ENCODE peak calls at places on chromosomes 1 and 21, in seven cellular contexts. S, D, Y, X, I, W and N are unnamed samples.

GRCh38 chr1:18978706-18979105 is 22.2 kb upstream of the IFFO2 start:
- DNase-seq in S (no peak), D (no peak), Y (no peak), X (no peak), I (no peak), W (no peak), N (no peak)

GRCh38 chr1:41381691-41382530 is 20.7 kb downstream of the FOXO6 start:
- DNase-seq in S (peak), D (no peak), Y (no peak), X (peak), I (no peak), W (peak), N (peak)

GRCh38 chr1:195878478-195878877 is 729.8 kb downstream of the KCNT2 start:
- DNase-seq in S (no peak), D (no peak), Y (no peak), X (no peak), I (no peak), W (no peak), N (no peak)

GRCh38 chr1:62407398-62408009 is 29.3 kb upstream of the USP1 start:
- DNase-seq in S (peak), D (peak), Y (peak), X (peak), I (peak), W (peak), N (peak)

GRCh38 chr1:228463559-228464455 is 23.4 kb upstream of the RNF187 start:
- DNase-seq in S (no peak), D (peak), Y (no peak), X (no peak), I (peak), W (peak), N (peak)

GRCh38 chr1:208879025-208879424 is 634.8 kb upstream of the PLXNA2 start:
- DNase-seq in S (no peak), D (no peak), Y (no peak), X (no peak), I (no peak), W (no peak), N (no peak)

GRCh38 chr1:244254467-244254866 is 197.2 kb downstream of the ADSS2 start:
- DNase-seq in S (no peak), D (no peak), Y (no peak), X (no peak), I (no peak), W (no peak), N (no peak)

GRCh38 chr1:37323486-37324377 is 150.6 kb upstream of the ZC3H12A start:
- DNase-seq in S (peak), D (peak), Y (peak), X (no peak), I (peak), W (no peak), N (no peak)

GRCh38 chr1:110130113-110130591 is 17.9 kb downstream of the UBL4B start:
- DNase-seq in S (no peak), D (no peak), Y (no peak), X (no peak), I (no peak), W (peak), N (peak)

GRCh38 chr1:24751833-24752232 is 6.6 kb downstream of the CLIC4 start:
- DNase-seq in S (no peak), D (no peak), Y (no peak), X (no peak), I (no peak), W (peak), N (no peak)

GRCh38 chr1:181396171-181396670 is 87.1 kb upstream of the CACNA1E start:
- DNase-seq in S (no peak), D (no peak), Y (no peak), X (no peak), I (no peak), W (no peak), N (no peak)

GRCh38 chr1:2785631-2786328 is 15.7 kb downstream of the TTC34 start:
- DNase-seq in S (no peak), D (no peak), Y (no peak), X (no peak), I (no peak), W (no peak), N (no peak)

GRCh38 chr1:53107570-53108322 is 34.7 kb downstream of the SLC1A7 start:
- DNase-seq in S (no peak), D (no peak), Y (no peak), X (peak), I (peak), W (peak), N (peak)

GRCh38 chr1:155499953-155500621 is 62.5 kb downstream of the ASH1L start:
- DNase-seq in S (peak), D (peak), Y (peak), X (peak), I (no peak), W (peak), N (peak)

GRCh38 chr1:61058477-61059245 is 23.7 kb upstream of the NFIA start:
- DNase-seq in S (no peak), D (no peak), Y (no peak), X (no peak), I (peak), W (peak), N (no peak)

GRCh38 chr1:233244183-233244582 is 51.3 kb downstream of the PCNX2 start:
- DNase-seq in S (no peak), D (no peak), Y (no peak), X (peak), I (peak), W (peak), N (peak)

GRCh38 chr1:96487404-96487803 is 234.2 kb upstream of the PTBP2 start:
- DNase-seq in S (peak), D (no peak), Y (no peak), X (peak), I (peak), W (peak), N (peak)

GRCh38 chr21:33480481-33481103 is 818 bp upstream of the TMEM50B start:
- DNase-seq in S (no peak), D (no peak), Y (no peak), X (no peak), I (no peak), W (no peak), N (no peak)

GRCh38 chr1:89065077-89065868 is at the start of gene GBP1:
- DNase-seq in S (peak), D (peak), Y (no peak), X (peak), I (peak), W (peak), N (peak)

GRCh38 chr1:17640411-17640810 is 100.9 kb downstream of the ARHGEF10L start:
- DNase-seq in S (no peak), D (no peak), Y (no peak), X (no peak), I (no peak), W (no peak), N (no peak)

GRCh38 chr1:83882906-83883305 is 116.0 kb downstream of the TTLL7 start:
- DNase-seq in S (peak), D (no peak), Y (no peak), X (peak), I (peak), W (peak), N (no peak)

GRCh38 chr1:4937876-4938534 is 283.6 kb downstream of the AJAP1 start:
- DNase-seq in S (no peak), D (peak), Y (no peak), X (no peak), I (no peak), W (no peak), N (no peak)

GRCh38 chr1:27331922-27332321 is 9.9 kb upstream of the SYTL1 start:
- DNase-seq in S (no peak), D (no peak), Y (no peak), X (no peak), I (no peak), W (no peak), N (no peak)

GRCh38 chr1:55980574-55980973 is 598.8 kb downstream of the PLPP3 start:
- DNase-seq in S (no peak), D (no peak), Y (no peak), X (no peak), I (no peak), W (no peak), N (peak)

GRCh38 chr1:23558140-23558871 is 995 bp downstream of the ID3 start:
- DNase-seq in S (peak), D (peak), Y (no peak), X (peak), I (peak), W (peak), N (peak)

GRCh38 chr1:219659005-219659632 is 46.2 kb upstream of the ZC3H11B start:
- DNase-seq in S (no peak), D (no peak), Y (no peak), X (peak), I (no peak), W (peak), N (no peak)

DNA sequence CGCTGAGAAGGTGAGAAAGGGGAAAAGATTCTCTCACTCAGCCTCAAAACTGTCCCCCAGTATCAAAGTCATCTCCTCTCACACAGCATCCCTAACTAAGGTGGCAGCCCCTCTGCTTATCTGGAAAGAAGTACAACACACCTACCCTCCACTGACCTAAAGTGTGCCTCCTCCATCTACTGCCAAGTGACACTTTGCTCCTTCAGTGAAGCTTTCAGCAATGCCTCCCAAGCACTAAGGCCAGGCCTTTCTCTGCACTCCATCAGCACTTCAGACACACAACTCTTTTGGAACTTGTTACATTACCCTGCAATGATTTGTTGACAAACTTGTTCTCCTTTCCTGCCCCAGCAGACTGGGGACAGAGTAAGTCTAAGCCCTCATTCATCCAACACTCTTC is 1.4 kb downstream of the SH3BP5L start:
- DNase-seq in S (no peak), D (no peak), Y (no peak), X (no peak), I (no peak), W (no peak), N (no peak)
- H3K4me3 ChIP-seq in S (no peak), D (peak), Y (peak), X (peak), I (no peak), W (peak), N (peak)

GRCh38 chr1:221122501-221122900 is 243.3 kb downstream of the HLX start:
- DNase-seq in S (no peak), D (no peak), Y (no peak), X (no peak), I (no peak), W (no peak), N (no peak)

GRCh38 chr1:221117548-221117951 is 238.3 kb downstream of the HLX start:
- DNase-seq in S (no peak), D (no peak), Y (no peak), X (peak), I (peak), W (peak), N (peak)

GRCh38 chr1:221118938-221119320 is 239.7 kb downstream of the HLX start:
- DNase-seq in S (no peak), D (no peak), Y (no peak), X (no peak), I (no peak), W (no peak), N (no peak)

GRCh38 chr1:221117133-221117532 is 237.9 kb downstream of the HLX start:
- DNase-seq in S (no peak), D (no peak), Y (no peak), X (peak), I (no peak), W (peak), N (peak)

GRCh38 chr1:221118176-221118937 is 239.1 kb downstream of the HLX start:
- DNase-seq in S (no peak), D (no peak), Y (no peak), X (no peak), I (no peak), W (no peak), N (no peak)
- H3K9ac ChIP-seq in S (no peak), D (no peak), Y (no peak), X (no peak), I (no peak), W (peak), N (no peak)

GRCh38 chr1:8698937-8699447 is 118.4 kb downstream of the RERE start:
- DNase-seq in S (no peak), D (no peak), Y (no peak), X (no peak), I (no peak), W (no peak), N (no peak)
- H3K4me3 ChIP-seq in S (no peak), D (no peak), Y (no peak), X (no peak), I (no peak), W (no peak), N (no peak)

GRCh38 chr1:198084509-198084908 is 72.3 kb upstream of the NEK7 start:
- DNase-seq in S (no peak), D (no peak), Y (no peak), X (no peak), I (no peak), W (no peak), N (no peak)

GRCh38 chr1:198088360-198089071 is 68.3 kb upstream of the NEK7 start:
- DNase-seq in S (peak), D (peak), Y (peak), X (peak), I (peak), W (peak), N (peak)

GRCh38 chr1:198083549-198083948 is 73.2 kb upstream of the NEK7 start:
- DNase-seq in S (no peak), D (no peak), Y (no peak), X (no peak), I (no peak), W (no peak), N (no peak)

GRCh38 chr1:198086051-198086745 is 70.6 kb upstream of the NEK7 start:
- DNase-seq in S (peak), D (no peak), Y (no peak), X (no peak), I (no peak), W (no peak), N (no peak)

GRCh38 chr1:198087831-198088230 is 69.0 kb upstream of the NEK7 start:
- DNase-seq in S (peak), D (no peak), Y (no peak), X (no peak), I (no peak), W (no peak), N (no peak)
- H3K9ac ChIP-seq in S (no peak), D (no peak), Y (no peak), X (no peak), I (peak), W (peak), N (no peak)

DNA sequence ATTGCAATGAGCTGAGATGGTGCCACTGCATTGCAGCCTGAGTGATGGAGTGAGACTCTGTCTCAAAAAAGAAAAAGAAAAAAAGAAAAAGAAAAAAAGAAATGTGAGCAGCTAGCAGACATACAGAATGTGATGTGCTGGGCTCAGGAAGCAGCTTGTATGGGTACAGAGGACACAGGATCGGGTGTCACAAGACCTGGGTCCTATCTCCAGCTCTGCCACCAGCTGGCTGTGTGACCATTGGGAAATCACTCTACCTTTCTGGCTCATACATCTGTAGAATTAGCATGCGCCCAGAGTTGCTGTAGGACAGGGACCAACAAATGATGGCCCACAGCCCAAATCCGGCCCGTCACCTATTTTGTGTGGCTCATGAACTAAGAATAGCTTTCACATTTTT is 3.3 kb upstream of the PLA2G2C start:
- DNase-seq in S (no peak), D (no peak), Y (no peak), X (no peak), I (no peak), W (no peak), N (no peak)
- H3K4me3 ChIP-seq in S (no peak), D (no peak), Y (no peak), X (no peak), I (no peak), W (no peak), N (no peak)

GRCh38 chr1:224042557-224043118 is 71.3 kb upstream of the FBXO28 start:
- DNase-seq in S (peak), D (no peak), Y (no peak), X (peak), I (peak), W (no peak), N (no peak)

GRCh38 chr1:224041032-224041431 is 72.9 kb upstream of the FBXO28 start:
- DNase-seq in S (no peak), D (no peak), Y (no peak), X (no peak), I (no peak), W (no peak), N (no peak)

GRCh38 chr1:224047538-224047937 is 66.4 kb upstream of the FBXO28 start:
- DNase-seq in S (no peak), D (no peak), Y (no peak), X (peak), I (peak), W (no peak), N (peak)

GRCh38 chr1:224051086-224051406 is 62.9 kb upstream of the FBXO28 start:
- DNase-seq in S (no peak), D (no peak), Y (no peak), X (no peak), I (no peak), W (no peak), N (no peak)

DNA sequence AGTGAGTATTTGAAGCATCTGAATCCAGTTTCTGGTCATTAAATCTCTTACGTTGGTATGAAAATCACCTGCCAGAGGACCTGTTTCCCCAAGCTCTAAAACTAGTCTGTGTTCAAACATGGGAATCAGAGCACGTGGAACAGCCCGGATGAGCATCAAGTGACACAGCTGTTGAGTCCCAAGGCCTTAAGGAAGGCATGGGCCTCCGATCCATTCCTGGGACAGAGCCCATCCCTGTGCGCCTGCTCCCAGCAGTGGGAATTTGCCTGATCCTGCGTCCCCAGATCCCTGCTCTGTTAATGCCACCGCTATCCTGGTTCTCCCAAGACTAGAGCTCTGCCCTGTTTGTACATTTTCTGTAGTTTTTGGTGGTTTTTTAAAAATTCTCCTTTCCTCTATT is 68.4 kb upstream of the FBXO28 start:
- DNase-seq in S (no peak), D (no peak), Y (no peak), X (no peak), I (no peak), W (no peak), N (no peak)
- H3K9ac ChIP-seq in S (no peak), D (no peak), Y (no peak), X (no peak), I (no peak), W (no peak), N (no peak)

GRCh38 chr1:173413271-173413707 is 63.8 kb upstream of the PRDX6 start:
- DNase-seq in S (no peak), D (no peak), Y (no peak), X (no peak), I (no peak), W (no peak), N (no peak)
- H3K4me3 ChIP-seq in S (no peak), D (no peak), Y (no peak), X (no peak), I (no peak), W (no peak), N (no peak)